ENCODE peak calls at places on chromosome 4, in five cellular contexts. S, Q, E, D and T are unnamed samples.

GRCh38 chr4:159516556-159516955 is 413.7 kb downstream of the RAPGEF2 start:
- DNase-seq in D (no peak), E (no peak), Q (no peak), S (no peak), T (no peak)

GRCh38 chr4:142353149-142353738 is 492.9 kb downstream of the INPP4B start:
- DNase-seq in Q (no peak), E (no peak), S (no peak), D (peak), T (peak)

GRCh38 chr4:100494166-100494565 is 23.7 kb downstream of the EMCN start:
- DNase-seq in D (no peak), E (no peak), Q (no peak), S (no peak), T (no peak)

GRCh38 chr4:98619197-98619596 is 39.2 kb downstream of the TSPAN5 start:
- DNase-seq in E (no peak), Q (no peak), D (no peak), S (no peak), T (no peak)

GRCh38 chr4:17502764-17503163 is 9.1 kb downstream of the QDPR start:
- DNase-seq in S (no peak), D (no peak), Q (no peak), E (no peak), T (no peak)

GRCh38 chr4:3369781-3370660 is 71.7 kb upstream of the HGFAC start:
- DNase-seq in E (no peak), Q (peak), D (peak), S (no peak), T (peak)

GRCh38 chr4:111631157-111631999 is 513.9 kb upstream of the FAM241A start:
- DNase-seq in S (no peak), Q (no peak), E (no peak), D (no peak), T (no peak)

GRCh38 chr4:21544410-21544809 is 404.2 kb downstream of the KCNIP4 start:
- DNase-seq in Q (no peak), E (no peak), D (peak), S (no peak), T (no peak)

GRCh38 chr4:70778888-70779422 is 57.2 kb downstream of the RUFY3 start:
- DNase-seq in D (no peak), Q (no peak), S (no peak), E (no peak), T (no peak)

GRCh38 chr4:100895572-100896197 is 377.9 kb upstream of the EMCN start:
- DNase-seq in S (no peak), D (no peak), E (no peak), Q (no peak), T (no peak)

GRCh38 chr4:51943221-51943620 is 76.9 kb downstream of the LRRC66 start:
- DNase-seq in Q (no peak), S (no peak), E (no peak), D (no peak), T (no peak)

GRCh38 chr4:183688216-183688615 is 29.1 kb downstream of the TRAPPC11 start:
- DNase-seq in D (no peak), Q (no peak), S (no peak), E (no peak), T (no peak)

GRCh38 chr4:8920289-8920965 is 48.8 kb upstream of the HMX1 start:
- DNase-seq in D (no peak), Q (no peak), E (peak), S (peak), T (no peak)

GRCh38 chr4:80183196-80184052 is 13.9 kb upstream of the PRDM8 start:
- DNase-seq in Q (peak), E (no peak), S (no peak), D (no peak), T (no peak)